ENCODE peak calls at places on chromosomes 4 and X, in seven cellular contexts. H is pancreas, J is lower lobe of right lung, N is IMR-90, Z is AG04450, S is cardiac muscle cell, E is left ventricle myocardium inferior. M is an unnamed sample.

GRCh38 chrX:41906515-41907165 is 16.7 kb downstream of the CASK start:
- DNase-seq in N (no peak), H (no peak), J (no peak), E (no peak), S (no peak), Z (no peak), M (no peak)

GRCh38 chrX:10755477-10756334 is 135.3 kb upstream of the MID1 start:
- DNase-seq in Z (peak), J (no peak), N (peak), S (peak), H (no peak), E (no peak), M (no peak)

GRCh38 chr4:53601251-53601764 is 10.0 kb upstream of the LNX1 start:
- DNase-seq in H (peak), S (peak), Z (no peak), E (peak), N (no peak), J (no peak), M (peak)

GRCh38 chr4:173185832-173186545 is 17.4 kb downstream of the GALNT7 start:
- DNase-seq in Z (no peak), S (no peak), H (no peak), J (no peak), E (no peak), N (no peak), M (no peak)

GRCh38 chr4:78710536-78710935 is 65.6 kb upstream of the BMP2K start:
- DNase-seq in N (peak), H (no peak), J (no peak), S (no peak), Z (no peak), E (no peak), M (no peak)

GRCh38 chr4:160835789-160836188 is 1328.0 kb downstream of the FSTL5 start:
- DNase-seq in E (no peak), J (no peak), S (peak), N (no peak), Z (no peak), H (no peak), M (no peak)

GRCh38 chrX:138745215-138745614 is 33.7 kb upstream of the FGF13 start:
- DNase-seq in Z (no peak), E (no peak), N (peak), H (peak), J (no peak), S (peak), M (peak)

GRCh38 chr4:148349153-148349552 is 93.1 kb downstream of the NR3C2 start:
- DNase-seq in N (no peak), S (no peak), E (no peak), Z (no peak), J (no peak), H (no peak), M (no peak)

GRCh38 chr4:84324850-84325249 is 174.2 kb downstream of the NKX6-1 start:
- DNase-seq in Z (no peak), S (peak), J (no peak), H (no peak), E (no peak), N (no peak), M (no peak)

GRCh38 chrX:133414399-133415275 is 652 bp downstream of the GPC4 start:
- DNase-seq in S (peak), N (no peak), J (peak), H (peak), Z (no peak), E (no peak), M (no peak)

GRCh38 chrX:13750812-13751211 is 16.3 kb downstream of the OFD1 start:
- DNase-seq in S (no peak), E (no peak), H (no peak), J (no peak), Z (no peak), N (no peak), M (no peak)

GRCh38 chr4:132332932-132333722 is 816.0 kb upstream of the PCDH10 start:
- DNase-seq in J (no peak), S (no peak), E (no peak), Z (no peak), H (no peak), N (no peak), M (peak)

DNA sequence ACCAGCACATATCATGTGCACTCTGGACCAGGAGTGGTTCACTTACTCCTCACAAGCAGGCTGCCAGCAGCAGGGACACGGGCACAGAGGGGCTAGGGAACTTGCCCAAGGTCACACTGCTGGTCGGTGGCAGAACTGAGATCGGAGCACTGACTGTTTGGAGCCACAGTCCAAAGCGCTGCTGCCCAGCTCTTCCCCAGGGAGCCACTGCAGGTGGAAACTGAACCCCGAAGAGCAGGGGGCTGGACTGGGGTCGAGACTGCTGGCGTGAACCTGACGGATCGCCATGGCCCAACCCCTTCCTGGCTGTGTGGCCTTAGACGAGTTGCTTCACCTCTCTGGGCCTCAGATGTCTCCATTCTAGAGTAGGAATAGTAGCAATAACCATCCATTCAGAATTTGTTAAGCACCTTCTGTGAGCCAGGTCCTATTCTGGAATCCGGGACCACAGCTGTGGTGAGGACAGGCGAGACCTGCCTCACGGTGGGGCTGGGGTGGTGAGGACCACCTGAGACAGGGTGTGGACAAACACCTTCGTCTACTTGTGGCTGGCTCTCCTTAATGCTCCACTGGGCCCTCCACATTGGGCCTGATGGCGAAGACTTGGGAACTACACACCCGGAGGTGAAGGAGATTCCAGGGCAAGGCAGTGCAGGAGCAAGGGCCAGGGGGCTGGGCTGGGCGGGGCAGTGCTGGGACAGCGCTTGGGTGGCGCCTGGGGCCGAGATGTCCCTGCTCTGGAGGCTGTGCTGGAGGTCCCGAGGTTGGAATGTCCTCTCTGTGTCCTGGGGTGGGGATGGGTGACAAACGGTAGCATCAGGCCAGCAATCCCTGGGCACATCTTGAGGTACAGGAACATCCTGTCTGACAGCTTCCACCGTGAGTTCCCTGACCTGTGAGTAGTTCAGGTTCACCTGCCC is 32.0 kb upstream of the KIAA0232 start:
- DNase-seq in H (no peak), E (no peak), N (no peak), Z (no peak), J (peak), S (no peak), M (no peak)
- H3K27ac ChIP-seq in H (no peak), E (peak), N (no peak), Z (no peak), J (peak), S (no peak), M (no peak)

DNA sequence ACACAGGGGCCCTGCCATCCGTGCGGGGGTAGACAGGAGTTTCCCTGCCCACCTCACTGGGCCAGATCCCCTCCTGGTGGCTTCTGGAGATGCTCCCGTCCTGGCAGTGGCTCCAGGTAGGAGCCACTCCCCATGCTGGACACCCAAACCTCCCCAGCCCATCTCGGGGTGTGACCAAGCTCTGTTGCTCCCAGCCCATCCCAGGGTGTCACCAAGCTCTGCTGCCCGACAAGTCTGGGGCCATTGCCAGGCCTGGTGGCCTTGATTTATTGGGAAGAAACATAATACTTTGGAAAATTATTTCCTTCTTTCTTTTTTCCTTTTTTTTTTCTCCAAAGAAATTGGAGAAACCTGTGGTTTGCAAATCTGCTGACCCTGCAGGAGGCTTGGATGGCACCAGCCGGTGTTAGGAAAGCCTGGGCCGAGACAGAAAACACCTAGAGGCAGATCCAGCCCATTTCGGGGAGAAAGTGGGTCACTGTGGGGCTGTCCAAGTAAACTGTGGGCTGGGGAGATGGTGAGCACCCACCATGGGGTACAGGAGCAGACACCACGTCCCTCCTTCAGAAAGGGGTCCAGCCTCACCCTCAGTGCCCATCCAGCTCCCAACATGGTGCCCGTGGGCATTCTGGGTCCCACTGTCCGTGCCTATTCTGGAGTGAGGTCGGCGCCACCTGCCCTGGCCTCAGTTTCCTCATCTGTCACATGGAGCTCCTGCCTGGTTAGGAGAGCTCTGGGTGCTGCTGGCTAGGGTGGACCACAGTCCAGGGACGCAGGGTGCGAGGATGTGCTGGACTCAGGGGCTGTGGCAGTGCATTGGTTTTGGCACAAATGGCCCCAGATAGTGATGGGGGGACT is 59.4 kb upstream of the ADRA2C start:
- DNase-seq in S (no peak), H (no peak), N (no peak), Z (no peak), J (peak), E (peak), M (no peak)
- H3K27ac ChIP-seq in S (no peak), H (no peak), N (no peak), Z (no peak), J (no peak), E (no peak), M (no peak)

GRCh38 chr4:163566257-163566656 is 71.8 kb downstream of the TMA16 start:
- DNase-seq in N (no peak), S (no peak), H (no peak), E (no peak), Z (no peak), J (no peak), M (no peak)

GRCh38 chr4:163562496-163562895 is 68.0 kb downstream of the TMA16 start:
- DNase-seq in N (no peak), H (no peak), Z (no peak), S (no peak), E (no peak), J (no peak), M (no peak)

GRCh38 chr4:163568835-163569234 is 74.3 kb downstream of the TMA16 start:
- DNase-seq in J (no peak), H (no peak), N (no peak), Z (no peak), E (no peak), S (no peak), M (peak)

GRCh38 chr4:163565228-163566040 is 70.9 kb downstream of the TMA16 start:
- DNase-seq in S (no peak), N (no peak), J (no peak), Z (no peak), H (no peak), E (no peak), M (no peak)

DNA sequence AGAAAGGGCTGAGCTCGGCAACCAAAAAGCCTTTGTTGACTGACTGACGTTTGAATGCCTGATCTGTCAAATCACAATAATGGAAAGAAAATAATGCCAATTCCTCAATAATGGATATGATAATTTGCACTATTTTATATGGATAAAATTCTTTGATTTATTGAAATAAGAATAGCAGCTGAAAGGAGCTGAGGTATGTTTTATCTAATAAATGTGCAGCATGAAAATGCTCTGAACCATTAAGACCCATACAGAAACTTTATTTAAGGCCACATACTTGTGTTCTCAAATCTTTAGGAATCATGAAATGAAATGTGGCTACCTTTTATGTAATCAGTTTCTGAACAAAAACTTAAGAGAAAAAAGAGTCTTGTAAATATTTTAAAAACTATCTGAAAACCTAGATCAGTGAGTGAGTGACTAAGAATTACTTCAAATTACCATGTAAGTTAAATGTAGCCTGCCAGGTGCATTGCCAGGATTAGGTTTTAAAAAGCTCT is 69.8 kb downstream of the TMA16 start:
- DNase-seq in H (no peak), J (no peak), N (no peak), Z (no peak), E (no peak), S (no peak), M (no peak)
- H3K27ac ChIP-seq in H (no peak), J (no peak), N (no peak), Z (no peak), E (no peak), S (no peak), M (no peak)

DNA sequence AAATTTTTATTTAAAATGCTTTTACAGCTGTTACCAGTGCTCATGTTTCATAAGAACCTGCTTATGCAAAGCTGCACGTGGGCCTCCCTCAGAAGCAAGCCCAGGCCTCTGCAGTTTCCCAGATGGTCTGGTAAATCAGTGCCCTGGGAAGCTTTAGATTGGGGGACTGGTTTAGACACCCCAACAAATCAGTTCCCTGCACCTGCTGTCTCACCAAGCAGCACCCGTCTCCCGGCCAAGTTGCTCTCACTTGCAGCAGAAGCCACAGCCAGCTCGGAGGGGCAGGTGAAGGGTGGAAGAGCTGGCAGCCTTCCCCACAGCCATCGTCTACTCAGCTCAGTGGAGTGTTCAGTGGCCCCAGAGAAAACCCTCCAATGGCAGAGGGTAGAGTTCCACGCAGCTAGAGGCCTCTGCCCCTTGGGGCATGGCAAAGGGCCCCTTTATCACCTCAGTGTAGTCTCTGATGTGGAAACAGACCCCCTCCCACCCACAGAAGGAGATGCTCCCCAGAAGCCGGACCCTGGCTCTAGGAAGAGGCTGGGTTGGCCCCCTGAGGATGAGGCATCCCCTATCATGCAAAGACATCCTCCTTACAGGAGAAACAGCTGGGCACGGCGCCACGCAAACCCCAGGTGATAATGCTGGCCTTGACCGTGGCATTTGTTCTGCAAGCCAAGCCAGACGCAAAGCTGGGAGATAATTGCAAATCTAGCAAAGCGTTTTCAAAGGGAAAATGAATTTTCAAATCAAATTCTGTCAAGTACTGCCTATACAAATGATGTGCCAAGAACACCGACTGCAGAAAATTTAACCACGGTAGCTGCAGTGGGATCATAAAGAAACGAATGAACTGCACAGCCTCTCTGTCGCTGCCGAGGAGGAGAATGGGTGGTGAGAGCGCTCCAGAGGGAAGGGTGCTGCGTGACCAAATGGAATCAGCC is 51.9 kb downstream of the ZFYVE28 start:
- DNase-seq in E (no peak), J (peak), N (peak), S (no peak), H (no peak), Z (no peak), M (no peak)
- H3K27ac ChIP-seq in E (no peak), J (no peak), N (no peak), S (no peak), H (no peak), Z (no peak), M (no peak)

GRCh38 chrX:17374619-17375360 is at the start of gene NHS:
- DNase-seq in S (peak), N (peak), E (peak), J (peak), Z (peak), H (peak), M (no peak)
- H3K27ac ChIP-seq in S (no peak), N (peak), E (peak), J (no peak), Z (no peak), H (no peak), M (no peak)

DNA sequence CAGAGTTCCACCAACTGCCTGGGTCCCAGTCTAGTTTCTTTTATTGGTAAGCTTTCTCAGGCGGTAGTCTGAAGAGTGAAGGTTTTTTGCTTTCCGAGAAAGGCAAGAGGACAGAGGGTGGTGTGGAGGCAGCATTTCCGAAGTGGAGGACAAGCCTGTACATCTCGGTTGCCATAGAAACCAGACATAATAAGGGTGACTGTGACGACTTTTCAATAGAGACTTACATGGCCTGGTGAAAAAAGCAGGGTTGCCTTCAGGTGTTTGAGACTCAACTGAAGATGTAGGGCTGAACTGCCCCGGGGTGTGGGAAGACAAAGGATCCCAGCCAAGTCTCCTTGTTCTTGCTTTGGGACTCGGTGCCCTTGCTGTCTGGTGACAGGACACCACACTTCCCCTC is 53.6 kb upstream of the RAB40AL start:
- DNase-seq in N (no peak), J (no peak), Z (no peak), S (no peak), E (no peak), H (no peak), M (no peak)
- H3K27ac ChIP-seq in N (no peak), J (no peak), Z (no peak), S (no peak), E (no peak), H (no peak), M (no peak)

GRCh38 chrX:20317873-20318272 is 51.2 kb upstream of the RPS6KA3 start:
- DNase-seq in Z (no peak), J (no peak), E (no peak), S (no peak), N (no peak), H (peak), M (no peak)

GRCh38 chrX:20311505-20311904 is 44.8 kb upstream of the RPS6KA3 start:
- DNase-seq in S (no peak), H (no peak), J (no peak), Z (no peak), N (no peak), E (no peak), M (peak)

GRCh38 chrX:20315140-20315539 is 48.4 kb upstream of the RPS6KA3 start:
- DNase-seq in J (no peak), Z (no peak), S (no peak), N (no peak), E (no peak), H (no peak), M (peak)

GRCh38 chrX:20312018-20312417 is 45.3 kb upstream of the RPS6KA3 start:
- DNase-seq in J (no peak), S (no peak), Z (no peak), N (peak), H (no peak), E (no peak), M (no peak)

DNA sequence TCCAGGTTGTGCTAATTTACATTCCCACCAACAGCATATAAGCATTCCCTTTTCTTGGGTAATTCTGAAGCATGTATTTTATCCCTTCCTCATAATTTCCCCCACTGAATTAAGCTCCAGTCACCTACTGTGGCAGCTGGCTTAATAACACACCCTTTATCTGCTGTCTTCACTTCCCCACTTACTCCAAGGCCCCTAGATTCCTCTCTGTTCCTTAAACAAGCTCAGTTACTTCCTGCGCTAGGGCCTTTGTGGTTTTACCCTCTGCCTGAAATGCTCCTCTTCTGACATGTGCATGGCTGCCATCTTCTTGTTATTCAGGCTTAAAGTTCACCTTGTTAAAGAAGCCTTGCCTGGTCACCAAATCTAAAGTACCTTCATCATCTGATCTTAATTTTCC is 47.2 kb upstream of the RPS6KA3 start:
- DNase-seq in J (no peak), E (no peak), Z (no peak), S (no peak), H (no peak), N (no peak), M (peak)
- H3K27ac ChIP-seq in J (no peak), E (no peak), Z (no peak), S (no peak), H (no peak), N (no peak), M (peak)

DNA sequence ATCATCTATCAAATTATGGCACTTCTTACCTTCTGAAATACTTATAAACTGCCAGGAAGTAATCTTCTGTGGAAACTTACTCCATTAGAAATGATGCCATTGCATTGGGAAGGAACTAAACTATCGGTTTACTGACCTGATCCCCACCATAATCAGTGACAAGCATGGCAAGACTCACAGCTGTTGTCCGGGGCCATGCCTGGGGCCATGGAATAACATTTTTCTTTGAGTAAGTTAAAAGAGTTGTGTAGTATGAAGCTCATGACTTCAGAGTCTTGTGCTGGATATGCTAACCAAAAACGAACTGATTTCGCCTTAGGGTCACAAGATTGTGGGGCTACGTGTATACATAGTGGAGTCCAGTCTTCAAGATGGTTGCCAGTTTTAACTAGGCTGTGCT is 15.4 kb downstream of the MTHFD2L start:
- DNase-seq in H (no peak), J (no peak), S (no peak), Z (no peak), E (no peak), N (no peak), M (no peak)
- H3K27ac ChIP-seq in H (no peak), J (no peak), S (no peak), Z (no peak), E (no peak), N (no peak), M (no peak)

GRCh38 chr4:15690020-15690809 is 8.6 kb downstream of the FAM200B start:
- DNase-seq in J (no peak), N (peak), Z (peak), E (no peak), S (no peak), H (no peak), M (no peak)
- H3K27ac ChIP-seq in J (no peak), N (peak), Z (peak), E (peak), S (peak), H (no peak), M (no peak)